ENCODE peak calls at places on chromosomes 2 and 18, in four cellular contexts. One of them, this sample, is unnamed.

GRCh38 chr2:127208313-127208712 is 11.8 kb downstream of the CYP27C1 start:
- DNase-seq in hepatocyte: peak; percentile 40
- DNase-seq in esophagus squamous epithelium: no peak
- DNase-seq in tibial artery: no peak
- DNase-seq in this sample: no peak

GRCh38 chr2:96341641-96342040 is 6.1 kb downstream of the NCAPH start:
- DNase-seq in hepatocyte: peak; percentile 43
- DNase-seq in esophagus squamous epithelium: no peak
- DNase-seq in tibial artery: no peak
- DNase-seq in this sample: no peak

GRCh38 chr2:191109888-191110287 is 40.9 kb downstream of the STAT4 start:
- DNase-seq in hepatocyte: no peak
- DNase-seq in esophagus squamous epithelium: no peak
- DNase-seq in tibial artery: no peak
- DNase-seq in this sample: no peak

GRCh38 chr2:45782436-45782835 is 131.0 kb downstream of the PRKCE start:
- DNase-seq in hepatocyte: no peak
- DNase-seq in esophagus squamous epithelium: no peak
- DNase-seq in tibial artery: no peak
- DNase-seq in this sample: no peak

GRCh38 chr18:24228661-24229053 is 89.8 kb downstream of the CABYR start:
- DNase-seq in hepatocyte: no peak
- DNase-seq in esophagus squamous epithelium: no peak
- DNase-seq in tibial artery: no peak
- DNase-seq in this sample: no peak

GRCh38 chr2:238346539-238346938 is 26.2 kb downstream of the TRAF3IP1 start:
- DNase-seq in hepatocyte: no peak
- DNase-seq in esophagus squamous epithelium: no peak
- DNase-seq in tibial artery: no peak
- DNase-seq in this sample: no peak

GRCh38 chr2:239019193-239019581 is 171.3 kb downstream of the TWIST2 start:
- DNase-seq in hepatocyte: no peak
- DNase-seq in esophagus squamous epithelium: no peak
- DNase-seq in tibial artery: peak; percentile 56
- DNase-seq in this sample: no peak

GRCh38 chr18:56124186-56124585 is 514.2 kb downstream of the TXNL1 start:
- DNase-seq in hepatocyte: no peak
- DNase-seq in esophagus squamous epithelium: no peak
- DNase-seq in tibial artery: no peak
- DNase-seq in this sample: no peak

GRCh38 chr2:57937456-57937855 is 109.2 kb upstream of the VRK2 start:
- DNase-seq in hepatocyte: no peak
- DNase-seq in esophagus squamous epithelium: no peak
- DNase-seq in tibial artery: no peak
- DNase-seq in this sample: no peak

GRCh38 chr2:211860224-211860623 is 678.4 kb downstream of the ERBB4 start:
- DNase-seq in hepatocyte: peak; percentile 4
- DNase-seq in esophagus squamous epithelium: no peak
- DNase-seq in tibial artery: no peak
- DNase-seq in this sample: no peak

GRCh38 chr18:3706279-3707097 is 256.5 kb downstream of the TGIF1 start:
- DNase-seq in hepatocyte: peak; percentile 56
- DNase-seq in esophagus squamous epithelium: no peak
- DNase-seq in tibial artery: no peak
- DNase-seq in this sample: no peak

GRCh38 chr2:238104521-238105311 is 4.6 kb downstream of the ESPNL start:
- DNase-seq in hepatocyte: no peak
- DNase-seq in esophagus squamous epithelium: no peak
- DNase-seq in tibial artery: peak; percentile 56
- DNase-seq in this sample: no peak

GRCh38 chr2:144625216-144626010 is 105.5 kb upstream of the ZEB2 start:
- DNase-seq in hepatocyte: no peak
- DNase-seq in esophagus squamous epithelium: no peak
- DNase-seq in tibial artery: no peak
- DNase-seq in this sample: no peak

GRCh38 chr2:202109139-202109736 is 36.2 kb downstream of the KIAA2012 start:
- DNase-seq in hepatocyte: no peak
- DNase-seq in esophagus squamous epithelium: no peak
- DNase-seq in tibial artery: no peak
- DNase-seq in this sample: no peak

GRCh38 chr2:108538000-108538625 is 3.8 kb downstream of the LIMS1 start:
- DNase-seq in hepatocyte: peak; percentile 48
- DNase-seq in esophagus squamous epithelium: no peak
- DNase-seq in tibial artery: no peak
- DNase-seq in this sample: no peak

GRCh38 chr2:174235680-174236079 is 12.7 kb downstream of the OLA1 start:
- DNase-seq in hepatocyte: no peak
- DNase-seq in esophagus squamous epithelium: no peak
- DNase-seq in tibial artery: no peak
- DNase-seq in this sample: no peak

GRCh38 chr18:23662309-23663263 is at the start of gene ANKRD29:
- DNase-seq in hepatocyte: peak; percentile 68
- DNase-seq in esophagus squamous epithelium: no peak
- DNase-seq in tibial artery: no peak
- DNase-seq in this sample: no peak

GRCh38 chr2:55011741-55012574 is 38.3 kb downstream of the RTN4 start:
- DNase-seq in hepatocyte: no peak
- DNase-seq in esophagus squamous epithelium: no peak
- DNase-seq in tibial artery: no peak
- DNase-seq in this sample: no peak

GRCh38 chr18:25805323-25805722 is 285.1 kb downstream of the SS18 start:
- DNase-seq in hepatocyte: peak; percentile 24
- DNase-seq in esophagus squamous epithelium: no peak
- DNase-seq in tibial artery: no peak
- DNase-seq in this sample: no peak

GRCh38 chr2:204551464-204551863 is 6.2 kb downstream of the PARD3B start:
- DNase-seq in hepatocyte: no peak
- DNase-seq in esophagus squamous epithelium: no peak
- DNase-seq in tibial artery: no peak
- DNase-seq in this sample: no peak

GRCh38 chr2:120768112-120769048 is 32.7 kb downstream of the GLI2 start:
- DNase-seq in hepatocyte: no peak
- DNase-seq in esophagus squamous epithelium: no peak
- DNase-seq in tibial artery: no peak
- DNase-seq in this sample: no peak

GRCh38 chr2:80374105-80374504 is 69.6 kb upstream of the LRRTM1 start:
- DNase-seq in hepatocyte: no peak
- DNase-seq in esophagus squamous epithelium: no peak
- DNase-seq in tibial artery: no peak
- DNase-seq in this sample: no peak

GRCh38 chr2:212284166-212284565 is 254.4 kb downstream of the ERBB4 start:
- DNase-seq in hepatocyte: no peak
- DNase-seq in esophagus squamous epithelium: no peak
- DNase-seq in tibial artery: no peak
- DNase-seq in this sample: no peak

GRCh38 chr18:23386317-23386716 is 66.8 kb upstream of the RIOK3 start:
- DNase-seq in hepatocyte: no peak
- DNase-seq in esophagus squamous epithelium: no peak
- DNase-seq in tibial artery: no peak
- DNase-seq in this sample: no peak

GRCh38 chr2:611519-611918 is 65.7 kb downstream of the TMEM18 start:
- DNase-seq in hepatocyte: no peak
- DNase-seq in esophagus squamous epithelium: no peak
- DNase-seq in tibial artery: no peak
- DNase-seq in this sample: no peak

GRCh38 chr18:27136208-27136535 is 48.9 kb downstream of the CHST9 start:
- DNase-seq in hepatocyte: peak; percentile 32
- DNase-seq in esophagus squamous epithelium: no peak
- DNase-seq in tibial artery: no peak
- DNase-seq in this sample: no peak

GRCh38 chr2:228867406-228867805 is 403.7 kb downstream of the PID1 start:
- DNase-seq in hepatocyte: no peak
- DNase-seq in esophagus squamous epithelium: no peak
- DNase-seq in tibial artery: no peak
- DNase-seq in this sample: no peak

GRCh38 chr18:68438983-68439382 is 275.9 kb downstream of the TMX3 start:
- DNase-seq in hepatocyte: no peak
- DNase-seq in esophagus squamous epithelium: no peak
- DNase-seq in tibial artery: no peak
- DNase-seq in this sample: no peak

GRCh38 chr2:11368059-11368572 is 23.7 kb upstream of the ROCK2 start:
- DNase-seq in hepatocyte: no peak
- DNase-seq in esophagus squamous epithelium: no peak
- DNase-seq in tibial artery: peak; percentile 85
- DNase-seq in this sample: no peak

GRCh38 chr2:30421026-30421425 is 26.0 kb upstream of the LCLAT1 start:
- DNase-seq in hepatocyte: no peak
- DNase-seq in esophagus squamous epithelium: no peak
- DNase-seq in tibial artery: no peak
- DNase-seq in this sample: no peak

DNA sequence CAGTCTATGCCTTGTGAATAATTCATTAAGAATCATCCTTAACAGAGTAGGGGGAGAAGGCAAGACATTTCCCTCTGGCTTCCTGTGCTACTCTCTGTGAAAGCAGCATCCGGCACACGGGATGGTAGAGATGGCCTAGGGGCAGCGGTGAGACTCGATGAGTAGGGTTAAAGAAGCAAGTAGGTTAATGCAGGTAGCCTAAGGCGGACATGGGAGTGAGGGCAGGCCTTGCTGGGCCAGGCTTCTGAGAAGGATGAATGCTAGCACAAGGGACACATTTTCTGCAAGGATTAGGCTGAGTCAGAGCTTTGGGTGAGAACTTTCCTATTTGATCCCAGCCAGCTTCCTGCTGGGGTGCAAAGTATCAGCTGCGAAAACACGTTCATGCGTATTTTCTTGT is 80.8 kb downstream of the NXPH2 start:
- DNase-seq in hepatocyte: no peak
- DNase-seq in esophagus squamous epithelium: no peak
- DNase-seq in tibial artery: no peak
- DNase-seq in this sample: no peak
- TF ChIP-seq CTCF in hepatocyte: no peak
- TF ChIP-seq CTCF in esophagus squamous epithelium: no peak
- TF ChIP-seq CTCF in tibial artery: no peak
- TF ChIP-seq CTCF in this sample: no peak

DNA sequence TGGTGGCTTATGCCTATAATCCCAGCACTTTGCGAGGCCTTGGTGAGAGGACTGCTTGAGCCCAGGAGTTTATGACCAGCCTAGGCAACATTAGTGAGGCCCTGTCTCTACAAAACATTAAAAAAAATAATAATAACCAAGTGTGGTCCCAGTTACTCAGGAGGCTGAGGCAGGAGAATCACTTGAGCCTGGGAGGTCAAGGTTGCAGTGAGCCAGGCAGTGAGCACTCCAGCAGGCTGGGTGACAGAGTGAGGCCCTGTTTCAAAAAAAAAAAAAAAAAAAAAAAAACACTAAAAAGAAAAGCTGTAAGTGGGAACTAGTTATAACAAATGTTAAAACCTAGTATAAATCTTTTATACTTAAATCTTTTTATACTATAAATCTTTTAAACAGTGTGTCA is 146.2 kb upstream of the ITGA4 start:
- DNase-seq in hepatocyte: no peak
- DNase-seq in esophagus squamous epithelium: no peak
- DNase-seq in tibial artery: no peak
- DNase-seq in this sample: no peak
- H3K4me1 ChIP-seq in hepatocyte: no peaks in the 10 kb centered on the region
- H3K4me1 ChIP-seq in esophagus squamous epithelium: peaks cover 3% of the 10 kb centered on the region
- H3K4me1 ChIP-seq in tibial artery: no peaks in the 10 kb centered on the region
- H3K4me1 ChIP-seq in this sample: no peaks in the 10 kb centered on the region

DNA sequence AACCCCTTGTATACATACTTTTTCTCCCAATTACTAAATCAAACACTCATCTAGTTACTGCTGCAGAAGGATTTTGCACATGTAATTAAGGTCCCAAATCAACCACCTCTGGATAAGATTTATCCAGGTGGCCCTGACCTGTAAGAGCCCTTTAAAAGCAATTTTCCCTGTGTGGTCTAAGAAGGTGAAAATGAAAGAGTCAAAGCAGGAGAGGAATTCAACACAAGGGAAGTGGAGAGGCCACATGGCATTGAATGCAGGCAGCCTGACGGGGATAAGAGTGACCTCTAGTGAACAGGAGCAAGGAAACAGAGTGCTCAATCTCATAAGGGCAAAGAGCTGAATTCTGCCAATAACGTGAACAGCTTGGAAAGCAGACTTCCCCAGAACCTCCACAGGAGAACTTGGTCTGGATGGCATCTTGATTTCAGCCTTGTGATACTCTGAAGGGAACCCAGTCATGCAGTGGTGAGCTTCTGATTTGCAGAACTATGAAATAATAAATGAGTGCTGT is 27.2 kb downstream of the PPP3R1 start:
- DNase-seq in hepatocyte: peak; percentile 48
- DNase-seq in esophagus squamous epithelium: no peak
- DNase-seq in tibial artery: no peak
- DNase-seq in this sample: no peak
- H3K27ac ChIP-seq in hepatocyte: no peak overlapping the region
- H3K27ac ChIP-seq in esophagus squamous epithelium: peak overlapping the region; percentile 34
- H3K27ac ChIP-seq in tibial artery: peak overlapping the region; percentile 22
- H3K27ac ChIP-seq in this sample: no peak overlapping the region

GRCh38 chr18:63074987-63075404 is 244.6 kb downstream of the BCL2 start:
- DNase-seq in hepatocyte: peak; percentile 85
- DNase-seq in esophagus squamous epithelium: no peak
- DNase-seq in tibial artery: peak; percentile 84
- DNase-seq in this sample: no peak

GRCh38 chr18:63070750-63071502 is 248.6 kb downstream of the BCL2 start:
- DNase-seq in hepatocyte: peak; percentile 48
- DNase-seq in esophagus squamous epithelium: no peak
- DNase-seq in tibial artery: no peak
- DNase-seq in this sample: no peak

GRCh38 chr18:63069496-63069895 is 250.1 kb downstream of the BCL2 start:
- DNase-seq in hepatocyte: no peak
- DNase-seq in esophagus squamous epithelium: no peak
- DNase-seq in tibial artery: no peak
- DNase-seq in this sample: no peak

GRCh38 chr18:63071566-63072175 is 247.9 kb downstream of the BCL2 start:
- DNase-seq in hepatocyte: no peak
- DNase-seq in esophagus squamous epithelium: no peak
- DNase-seq in tibial artery: no peak
- DNase-seq in this sample: no peak

GRCh38 chr18:63073481-63073880 is 246.1 kb downstream of the BCL2 start:
- DNase-seq in hepatocyte: no peak
- DNase-seq in esophagus squamous epithelium: no peak
- DNase-seq in tibial artery: no peak
- DNase-seq in this sample: no peak
- TF ChIP-seq CTCF in hepatocyte: peak; percentile 18
- TF ChIP-seq CTCF in esophagus squamous epithelium: no peak
- TF ChIP-seq CTCF in tibial artery: no peak
- TF ChIP-seq CTCF in this sample: no peak

GRCh38 chr18:58308463-58308862 is 264.4 kb downstream of the NEDD4L start:
- DNase-seq in hepatocyte: no peak
- DNase-seq in esophagus squamous epithelium: no peak
- DNase-seq in tibial artery: no peak
- DNase-seq in this sample: no peak
- H3K4me1 ChIP-seq in hepatocyte: peaks cover 21% of the 10 kb centered on the region
- H3K4me1 ChIP-seq in esophagus squamous epithelium: peaks cover 23% of the 10 kb centered on the region
- H3K4me1 ChIP-seq in tibial artery: no peaks in the 10 kb centered on the region
- H3K4me1 ChIP-seq in this sample: peaks cover 5% of the 10 kb centered on the region

This sample was measured in thoracic aorta.